ENCODE peak calls at places on chromosome 13, in ten cellular contexts. V is psoas muscle; C is Panc1; Z is brain microvascular endothelial cell; B is effector memory CD4-positive, alpha-beta T cell; W is tibial artery; N is neuronal stem cell; U is CD8-positive, alpha-beta T cell; T is tibial nerve; X is CD4-positive, CD25-positive, alpha-beta regulatory T cell. H is an unnamed sample.

GRCh38 chr13:112982281-112983041 is 13.4 kb downstream of the MCF2L start:
- DNase-seq in N (no peak), U (no peak), T (no peak), B (no peak), X (no peak), W (no peak), V (no peak), C (no peak), Z (no peak), H (no peak)

GRCh38 chr13:60591348-60591747 is 194.3 kb downstream of the TDRD3 start:
- DNase-seq in U (no peak), B (no peak), T (no peak), X (no peak), N (no peak), V (no peak), C (no peak), W (no peak), Z (peak), H (no peak)

GRCh38 chr13:39552233-39552632 is 50.8 kb downstream of the LHFPL6 start:
- DNase-seq in T (no peak), B (no peak), V (no peak), U (no peak), N (no peak), Z (no peak), X (no peak), W (no peak), C (no peak), H (no peak)

GRCh38 chr13:64993514-64994164 is 2236.5 kb downstream of the PCDH9 start:
- DNase-seq in B (no peak), X (no peak), W (no peak), T (no peak), C (no peak), U (no peak), V (no peak), Z (no peak), N (no peak), H (no peak)

GRCh38 chr13:44334751-44335150 is 38.9 kb upstream of the SERP2 start:
- DNase-seq in W (no peak), T (no peak), V (no peak), X (no peak), C (no peak), N (no peak), B (no peak), Z (no peak), U (no peak), H (no peak)

GRCh38 chr13:76892488-76892887 is 6.3 kb upstream of the KCTD12 start:
- DNase-seq in N (no peak), C (no peak), V (no peak), Z (no peak), U (no peak), X (no peak), B (no peak), T (no peak), W (no peak), H (no peak)

GRCh38 chr13:73261739-73262216 is 203.0 kb downstream of the KLF5 start:
- DNase-seq in W (no peak), X (no peak), U (no peak), Z (no peak), N (no peak), V (no peak), C (no peak), B (no peak), T (no peak), H (no peak)

GRCh38 chr13:80870186-80870585 is 529.3 kb upstream of the SPRY2 start:
- DNase-seq in X (no peak), V (no peak), C (no peak), N (no peak), T (no peak), B (no peak), U (no peak), W (no peak), Z (no peak), H (no peak)

GRCh38 chr13:51988988-51989618 is 22.1 kb downstream of the ATP7B start:
- DNase-seq in Z (no peak), N (no peak), V (no peak), X (no peak), B (no peak), W (no peak), T (no peak), U (no peak), C (no peak), H (no peak)

GRCh38 chr13:101452519-101453485 is at the start of gene ITGBL1:
- DNase-seq in Z (no peak), N (no peak), C (no peak), B (no peak), V (peak), X (no peak), W (peak), T (no peak), U (no peak), H (peak)

GRCh38 chr13:62360609-62361008 is 945.0 kb upstream of the PCDH20 start:
- DNase-seq in X (no peak), B (no peak), T (no peak), V (no peak), Z (no peak), U (no peak), W (no peak), N (no peak), C (no peak), H (no peak)

GRCh38 chr13:56317839-56318238 is 822.9 kb upstream of the PRR20A start:
- DNase-seq in N (no peak), B (no peak), W (no peak), Z (no peak), V (no peak), T (no peak), C (no peak), U (no peak), X (no peak), H (no peak)

GRCh38 chr13:73717632-73718031 is 416.6 kb downstream of the KLF12 start:
- DNase-seq in N (no peak), X (no peak), Z (peak), V (no peak), U (no peak), B (no peak), T (no peak), W (no peak), C (no peak), H (no peak)

GRCh38 chr13:34748078-34748477 is 194.0 kb upstream of the NBEA start:
- DNase-seq in V (no peak), C (no peak), T (no peak), W (no peak), B (no peak), X (no peak), N (no peak), Z (peak), U (no peak), H (no peak)

GRCh38 chr13:106418556-106418955 is 116.9 kb downstream of the EFNB2 start:
- DNase-seq in N (no peak), W (no peak), X (no peak), V (no peak), T (no peak), Z (peak), U (no peak), B (no peak), C (no peak), H (no peak)

GRCh38 chr13:90868321-90868920 is 479.1 kb upstream of the MIR17HG start:
- DNase-seq in B (no peak), U (no peak), Z (peak), N (peak), X (no peak), V (no peak), C (no peak), T (no peak), W (no peak), H (no peak)

GRCh38 chr13:33392794-33393371 is 107.3 kb upstream of the STARD13 start:
- DNase-seq in C (no peak), Z (no peak), N (no peak), V (no peak), T (no peak), B (no peak), U (no peak), W (no peak), X (no peak), H (no peak)

GRCh38 chr13:101283782-101284181 is 132.5 kb downstream of the NALCN start:
- DNase-seq in W (no peak), T (no peak), N (no peak), Z (no peak), V (no peak), B (no peak), X (no peak), U (no peak), C (no peak), H (no peak)

GRCh38 chr13:73677041-73677589 is 457.1 kb downstream of the KLF12 start:
- DNase-seq in Z (peak), N (no peak), B (no peak), U (no peak), T (no peak), W (no peak), V (no peak), X (no peak), C (no peak), H (no peak)

GRCh38 chr13:113645329-113645728 is 12.7 kb downstream of the ATP4B start:
- DNase-seq in T (no peak), C (no peak), W (no peak), U (no peak), Z (no peak), N (no peak), X (no peak), V (no peak), B (no peak), H (no peak)

GRCh38 chr13:37534181-37534580 is 64.4 kb downstream of the POSTN start:
- DNase-seq in C (no peak), U (no peak), X (no peak), N (no peak), T (no peak), W (no peak), B (no peak), Z (peak), V (no peak), H (no peak)

GRCh38 chr13:26946675-26947342 is 186.2 kb upstream of the GPR12 start:
- DNase-seq in V (no peak), X (no peak), U (no peak), Z (peak), C (peak), T (no peak), N (peak), W (no peak), B (no peak), H (no peak)

GRCh38 chr13:112592647-112593046 is 4.7 kb upstream of the TUBGCP3 start:
- DNase-seq in U (no peak), T (no peak), W (no peak), C (no peak), Z (no peak), X (no peak), B (no peak), N (no peak), V (no peak), H (peak)

GRCh38 chr13:30759748-30760147 is 24.4 kb downstream of the ALOX5AP start:
- DNase-seq in U (no peak), B (no peak), V (no peak), C (no peak), T (no peak), W (no peak), Z (peak), X (no peak), N (no peak), H (no peak)

GRCh38 chr13:63938851-63939250 is 2523.2 kb upstream of the PCDH20 start:
- DNase-seq in X (no peak), Z (peak), N (no peak), B (no peak), V (no peak), C (no peak), W (no peak), T (no peak), U (no peak), H (no peak)

GRCh38 chr13:63184693-63185092 is 1769.0 kb upstream of the PCDH20 start:
- DNase-seq in W (no peak), V (no peak), Z (peak), X (no peak), B (no peak), C (no peak), U (no peak), N (peak), T (no peak), H (no peak)

GRCh38 chr13:58963321-58963720 is 1200.4 kb downstream of the DIAPH3 start:
- DNase-seq in W (no peak), C (no peak), V (no peak), U (no peak), Z (no peak), X (no peak), T (no peak), N (no peak), B (no peak), H (no peak)

GRCh38 chr13:103694033-103694432 is 627.8 kb upstream of the SLC10A2 start:
- DNase-seq in W (no peak), B (no peak), T (no peak), N (no peak), Z (no peak), V (no peak), U (no peak), X (no peak), C (no peak), H (no peak)

DNA sequence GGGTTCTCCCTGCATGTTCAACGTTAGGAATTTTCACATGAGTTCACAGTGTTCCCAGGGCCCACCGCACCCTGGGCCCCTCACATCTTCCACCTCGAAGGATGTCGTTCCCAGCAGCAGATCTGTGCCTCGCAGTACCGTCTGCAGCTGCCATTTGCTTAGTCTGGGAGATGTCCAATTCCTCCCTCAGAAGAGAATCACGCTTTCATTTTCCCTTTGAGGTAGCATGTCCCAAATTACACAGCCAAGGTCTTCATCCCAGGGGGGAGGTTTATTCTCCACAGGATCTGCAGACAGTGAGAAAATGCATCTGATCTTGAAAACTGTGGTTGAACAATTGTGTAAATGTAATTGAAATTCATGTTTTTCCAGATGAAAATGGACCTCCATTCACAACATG is 150.2 kb downstream of the DCT start:
- DNase-seq in V (no peak), U (no peak), T (no peak), N (no peak), X (no peak), Z (peak), B (no peak), W (no peak), C (no peak), H (no peak)
- H3K27ac ChIP-seq in V (peak), U (no peak), T (no peak), N (no peak), X (no peak), Z (peak), B (no peak), W (peak), C (no peak), H (no peak)

GRCh38 chr13:24150613-24151012 is 9.9 kb upstream of the SPATA13 start:
- DNase-seq in X (no peak), U (no peak), B (no peak), N (no peak), W (no peak), V (no peak), C (no peak), Z (no peak), T (no peak), H (no peak)

GRCh38 chr13:24151864-24152263 is 8.7 kb upstream of the SPATA13 start:
- DNase-seq in U (no peak), V (no peak), X (no peak), B (no peak), C (no peak), N (no peak), Z (no peak), W (no peak), T (no peak), H (no peak)

GRCh38 chr13:24147570-24147963 is 13.0 kb upstream of the SPATA13 start:
- DNase-seq in Z (no peak), T (no peak), V (no peak), U (no peak), C (no peak), W (no peak), X (no peak), N (no peak), B (no peak), H (no peak)

GRCh38 chr13:24148414-24149305 is 11.9 kb upstream of the SPATA13 start:
- DNase-seq in W (no peak), X (no peak), C (peak), B (no peak), U (no peak), Z (peak), N (no peak), T (no peak), V (no peak), H (peak)

GRCh38 chr13:24149306-24150032 is 11.1 kb upstream of the SPATA13 start:
- DNase-seq in U (no peak), T (no peak), W (no peak), Z (no peak), X (no peak), C (no peak), V (no peak), N (no peak), B (no peak), H (no peak)
- H3K27ac ChIP-seq in U (no peak), T (peak), W (no peak), Z (peak), X (no peak), C (peak), V (no peak), N (no peak), B (no peak), H (peak)

GRCh38 chr13:49184621-49185020 is 35.5 kb upstream of the MLNR start:
- DNase-seq in V (no peak), B (no peak), C (no peak), T (no peak), X (no peak), W (no peak), N (no peak), U (no peak), Z (no peak), H (no peak)
- H3K27ac ChIP-seq in V (no peak), B (no peak), C (no peak), T (no peak), X (no peak), W (no peak), N (no peak), U (no peak), Z (no peak), H (no peak)

GRCh38 chr13:32205426-32206096 is 109.6 kb downstream of the ZAR1L start:
- DNase-seq in V (no peak), U (no peak), N (no peak), T (no peak), B (no peak), W (no peak), C (no peak), Z (no peak), X (no peak), H (no peak)
- H3K27ac ChIP-seq in V (no peak), U (no peak), N (peak), T (no peak), B (no peak), W (peak), C (no peak), Z (no peak), X (no peak), H (no peak)

GRCh38 chr13:110027470-110028240 is 241.3 kb upstream of the IRS2 start:
- DNase-seq in N (no peak), W (no peak), T (no peak), B (no peak), Z (no peak), X (no peak), U (no peak), V (no peak), C (no peak), H (no peak)

GRCh38 chr13:110028311-110028710 is 241.9 kb upstream of the IRS2 start:
- DNase-seq in V (no peak), B (no peak), U (no peak), Z (no peak), W (no peak), C (no peak), X (no peak), N (no peak), T (no peak), H (no peak)

GRCh38 chr13:110028838-110029621 is 242.6 kb upstream of the IRS2 start:
- DNase-seq in B (no peak), T (no peak), X (no peak), Z (no peak), W (no peak), U (no peak), N (no peak), C (no peak), V (no peak), H (no peak)

GRCh38 chr13:110034031-110034430 is 247.6 kb upstream of the IRS2 start:
- DNase-seq in Z (no peak), V (no peak), U (no peak), B (no peak), X (no peak), C (no peak), T (no peak), W (no peak), N (no peak), H (no peak)

GRCh38 chr13:110030394-110030928 is 244.1 kb upstream of the IRS2 start:
- DNase-seq in X (no peak), Z (no peak), V (no peak), T (no peak), B (no peak), C (no peak), W (no peak), U (no peak), N (no peak), H (no peak)
- H3K27ac ChIP-seq in X (no peak), Z (no peak), V (no peak), T (no peak), B (no peak), C (no peak), W (no peak), U (no peak), N (no peak), H (no peak)

GRCh38 chr13:24264976-24265375 is 44.4 kb upstream of the C1QTNF9 start:
- DNase-seq in B (peak), V (no peak), C (no peak), N (no peak), W (no peak), Z (no peak), T (no peak), U (peak), X (peak), H (no peak)
- H3K27ac ChIP-seq in B (peak), V (no peak), C (no peak), N (no peak), W (no peak), Z (no peak), T (no peak), U (peak), X (peak), H (peak)

GRCh38 chr13:110225609-110226008 is 81.3 kb downstream of the COL4A1 start:
- DNase-seq in W (no peak), N (no peak), X (no peak), V (peak), U (no peak), T (no peak), Z (no peak), C (no peak), B (no peak), H (no peak)

GRCh38 chr13:110227864-110228643 is 78.9 kb downstream of the COL4A1 start:
- DNase-seq in B (no peak), N (no peak), T (no peak), C (no peak), V (peak), W (no peak), X (no peak), Z (no peak), U (no peak), H (no peak)

GRCh38 chr13:110225007-110225406 is 82.0 kb downstream of the COL4A1 start:
- DNase-seq in T (no peak), N (no peak), U (no peak), X (no peak), V (peak), B (no peak), W (no peak), Z (no peak), C (no peak), H (no peak)

GRCh38 chr13:110227416-110227815 is 79.5 kb downstream of the COL4A1 start:
- DNase-seq in B (no peak), V (no peak), W (no peak), X (no peak), Z (no peak), T (no peak), N (no peak), U (no peak), C (no peak), H (no peak)

DNA sequence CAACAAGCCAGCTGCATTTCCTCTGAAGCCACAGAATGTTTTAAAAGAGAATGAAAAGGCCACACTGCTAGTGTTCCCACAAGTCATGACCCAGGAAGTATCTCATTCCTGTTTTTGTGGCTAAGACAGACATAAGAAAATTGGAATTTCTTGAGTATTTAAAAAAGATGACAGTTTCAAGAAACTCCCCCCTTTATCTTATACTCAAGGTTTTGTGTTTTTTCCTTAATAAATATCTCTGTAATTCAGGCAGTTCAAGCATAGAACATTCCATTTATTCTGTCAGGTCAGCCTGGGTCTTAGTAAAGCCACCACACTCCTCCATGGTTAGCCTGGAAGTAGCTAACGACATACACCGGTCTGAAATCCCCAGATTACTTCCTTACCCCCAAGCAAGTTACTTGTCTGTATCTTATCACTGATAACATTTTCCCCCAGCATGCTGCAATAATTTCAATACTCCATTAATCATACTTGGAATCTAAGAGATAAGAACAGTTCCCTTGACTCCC is 80.8 kb downstream of the COL4A1 start:
- DNase-seq in Z (peak), V (no peak), B (no peak), N (no peak), W (no peak), T (no peak), U (no peak), X (no peak), C (no peak), H (no peak)
- H3K27ac ChIP-seq in Z (peak), V (no peak), B (no peak), N (no peak), W (peak), T (peak), U (no peak), X (no peak), C (no peak), H (peak)

H was measured in kidney.